ENCODE peak calls at places on chromosomes 5 and 9, in nine cellular contexts. B is fibroblast of the aortic adventitia, M is B cell, L is Peyer's patch, D is ovary, F is astrocyte of the spinal cord, G is transverse colon, O is dorsolateral prefrontal cortex, W is RWPE1. Y is an unnamed sample.

GRCh38 chr5:159785639-159786038 is 130.6 kb upstream of the ADRA1B start:
- DNase-seq in M (no peak), F (no peak), G (no peak), D (no peak), L (no peak), W (no peak), B (peak; percentile 33), O (no peak), Y (no peak)

GRCh38 chr9:121292801-121293241 is 24.9 kb downstream of the GSN start:
- DNase-seq in B (no peak), M (no peak), O (no peak), D (no peak), F (no peak), L (no peak), G (no peak), W (no peak), Y (no peak)

GRCh38 chr9:93955356-93956182 is 414 bp upstream of the BARX1 start:
- DNase-seq in G (no peak), O (no peak), F (no peak), W (no peak), D (no peak), L (no peak), M (peak; percentile 84), B (no peak), Y (peak; percentile 81)

GRCh38 chr5:123964916-123965315 is 452.9 kb downstream of the CSNK1G3 start:
- DNase-seq in D (no peak), W (no peak), B (no peak), F (no peak), O (no peak), L (no peak), M (no peak), G (no peak), Y (no peak)

GRCh38 chr5:57171818-57172465 is 1.9 kb upstream of the GPBP1 start:
- DNase-seq in G (peak; percentile 39), W (peak; percentile 51), M (no peak), O (no peak), F (no peak), B (no peak), D (no peak), L (no peak), Y (peak; percentile 61)

GRCh38 chr9:130770679-130771442 is 64.2 kb upstream of the ABL1 start:
- DNase-seq in L (no peak), D (no peak), F (peak; percentile 81), W (peak; percentile 78), B (peak; percentile 87), O (no peak), M (no peak), G (no peak), Y (peak; percentile 11)

GRCh38 chr9:3043369-3043768 is 199.5 kb upstream of the PUM3 start:
- DNase-seq in F (peak; percentile 52), W (no peak), M (no peak), G (no peak), B (no peak), O (no peak), L (no peak), D (no peak), Y (no peak)

GRCh38 chr5:8700691-8701090 is 831.7 kb downstream of the MTRR start:
- DNase-seq in F (no peak), O (no peak), G (no peak), M (no peak), D (no peak), B (no peak), W (no peak), L (no peak), Y (no peak)

GRCh38 chr9:133961226-133962165 is 30.6 kb downstream of the VAV2 start:
- DNase-seq in M (peak; percentile 69), G (no peak), O (no peak), D (no peak), F (no peak), B (no peak), W (no peak), L (peak; percentile 48), Y (no peak)

GRCh38 chr5:165457854-165458481 is 1952.5 kb downstream of the MAT2B start:
- DNase-seq in D (no peak), G (no peak), L (no peak), W (peak; percentile 29), O (no peak), B (peak; percentile 69), M (no peak), F (peak; percentile 52), Y (no peak)

GRCh38 chr5:139638090-139638735 is 9.9 kb upstream of the CXXC5 start:
- DNase-seq in M (peak; percentile 76), F (peak; percentile 73), G (peak; percentile 84), D (peak; percentile 62), B (peak; percentile 74), L (peak; percentile 80), O (peak; percentile 65), W (no peak), Y (no peak)

GRCh38 chr5:150615141-150615699 is 25.2 kb upstream of the SYNPO start:
- DNase-seq in F (peak; percentile 55), D (peak; percentile 74), O (no peak), W (no peak), B (peak; percentile 85), L (no peak), G (peak; percentile 41), M (no peak), Y (no peak)

GRCh38 chr9:95509851-95510529 is 6.8 kb downstream of the PTCH1 start:
- DNase-seq in L (no peak), W (no peak), M (no peak), F (no peak), G (peak; percentile 36), O (peak; percentile 30), B (no peak), D (peak; percentile 18), Y (peak; percentile 23)

GRCh38 chr9:14932246-14932645 is 22.0 kb upstream of the FREM1 start:
- DNase-seq in W (no peak), L (no peak), F (no peak), B (no peak), O (no peak), M (no peak), G (no peak), D (no peak), Y (no peak)

GRCh38 chr9:26727471-26727870 is 165.1 kb downstream of the CAAP1 start:
- DNase-seq in W (no peak), F (no peak), O (no peak), G (no peak), L (no peak), M (no peak), D (no peak), B (no peak), Y (no peak)

GRCh38 chr9:26725573-26725972 is 167.0 kb downstream of the CAAP1 start:
- DNase-seq in M (no peak), G (no peak), W (no peak), L (no peak), B (peak; percentile 25), F (no peak), O (no peak), D (no peak), Y (no peak)

GRCh38 chr9:26722755-26723154 is 169.8 kb downstream of the CAAP1 start:
- DNase-seq in M (no peak), F (no peak), W (no peak), L (no peak), D (no peak), G (no peak), B (no peak), O (no peak), Y (no peak)

DNA sequence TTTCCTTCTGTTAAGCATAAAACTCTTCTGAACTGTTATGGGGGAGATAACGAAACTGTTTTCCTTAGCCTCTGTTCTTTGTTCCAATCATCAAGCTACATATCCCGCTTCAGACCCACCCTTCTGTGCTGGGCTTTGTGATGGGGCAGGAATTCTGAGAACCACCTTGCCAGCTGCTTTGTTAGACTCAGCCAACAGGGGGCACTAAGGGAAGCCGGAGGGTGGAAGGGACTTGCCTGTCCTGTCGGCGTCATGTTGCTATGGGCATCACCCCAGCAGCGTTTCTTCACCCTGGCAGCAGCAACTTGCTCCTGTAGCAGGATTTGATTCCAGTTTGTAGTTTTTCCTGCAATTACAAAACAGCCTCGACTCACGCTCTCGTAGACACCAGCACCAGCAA is 169.1 kb downstream of the CAAP1 start:
- DNase-seq in G (peak; percentile 52), B (peak; percentile 17), O (no peak), M (no peak), D (no peak), W (no peak), L (no peak), F (peak; percentile 5), Y (peak; percentile 38)
- TF ChIP-seq CTCF in G (peak; percentile 27), B (peak; percentile 45), O (no peak), M (no peak), D (no peak), W (no peak), L (peak; percentile 48), F (peak; percentile 43), Y (peak; percentile 19)

GRCh38 chr9:20356392-20357206 is 265.7 kb downstream of the MLLT3 start:
- DNase-seq in D (peak; percentile 58), L (peak; percentile 19), W (peak; percentile 72), M (peak; percentile 34), G (peak; percentile 74), O (peak; percentile 37), F (peak; percentile 86), B (peak; percentile 88), Y (peak; percentile 72)
- TF ChIP-seq CTCF in D (no peak), L (peak; percentile 77), W (peak; percentile 97), M (peak; percentile 19), G (peak; percentile 72), O (peak; percentile 76), F (peak; percentile 75), B (peak; percentile 56), Y (peak; percentile 53)

GRCh38 chr9:35191105-35191504 is 29.3 kb downstream of the UNC13B start:
- DNase-seq in G (no peak), D (no peak), F (no peak), W (no peak), B (no peak), L (no peak), O (no peak), M (no peak), Y (no peak)

GRCh38 chr9:35198191-35198590 is 36.4 kb downstream of the UNC13B start:
- DNase-seq in W (no peak), B (no peak), M (no peak), F (no peak), G (no peak), D (no peak), L (no peak), O (no peak), Y (no peak)

GRCh38 chr9:35195683-35196082 is 33.9 kb downstream of the UNC13B start:
- DNase-seq in F (peak; percentile 27), O (no peak), G (no peak), D (no peak), M (no peak), W (no peak), L (no peak), B (no peak), Y (no peak)

GRCh38 chr9:35193762-35194161 is 32.0 kb downstream of the UNC13B start:
- DNase-seq in G (no peak), W (no peak), F (no peak), L (no peak), M (no peak), D (no peak), B (peak; percentile 2), O (no peak), Y (no peak)
- TF ChIP-seq CTCF in G (no peak), W (no peak), F (no peak), L (no peak), M (no peak), D (no peak), B (no peak), O (no peak), Y (no peak)

DNA sequence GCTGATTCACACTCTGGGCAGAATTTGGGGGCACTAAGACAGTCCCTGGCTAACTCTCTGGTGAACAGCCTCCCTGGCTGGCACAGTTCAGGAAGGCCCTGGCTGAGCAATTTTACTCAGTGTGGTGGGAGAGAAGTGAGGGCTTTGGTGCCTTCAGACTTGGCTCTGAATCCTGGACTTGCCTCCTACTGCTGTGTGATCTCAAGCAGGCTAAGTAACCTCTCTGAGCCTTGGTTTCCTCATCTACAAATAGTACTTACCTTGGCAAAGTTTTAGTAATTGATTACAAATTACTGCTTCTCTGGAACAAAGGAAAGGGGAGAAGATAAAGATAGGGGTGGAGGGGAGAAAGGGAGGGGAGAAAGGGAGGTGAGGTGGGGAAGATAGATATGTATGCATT is 153.8 kb downstream of the DROSHA start:
- DNase-seq in O (no peak), L (no peak), W (no peak), D (no peak), B (no peak), F (no peak), G (no peak), M (no peak), Y (no peak)
- TF ChIP-seq CTCF in O (no peak), L (no peak), W (no peak), D (no peak), B (no peak), F (no peak), G (no peak), M (no peak), Y (no peak)